ENCODE peak calls at places on chromosome 19, in eight cellular contexts. N, B, M, H, I, Y, A and V are unnamed samples.
A peak's percentile ranks its signal among the peaks of the same experiment; 100 is the strongest.

GRCh38 chr19:49595819-49596404 is 4.9 kb downstream of the PRR12 start:
- ATAC-seq in N (no peak), B (no peak), M (no peak), H (no peak), I (no peak), Y (no peak), A (no peak), V (no peak)

GRCh38 chr19:41936416-41936850 is 8.2 kb upstream of the ERFL start:
- ATAC-seq in N (no peak), B (no peak), M (no peak), H (no peak), I (no peak), Y (no peak), A (no peak), V (no peak)

GRCh38 chr19:44356383-44357111 is at the start of gene ZNF112:
- ATAC-seq in N (peak; percentile 97), B (peak; percentile 31), M (peak; percentile 100), H (peak; percentile 100), I (peak; percentile 100), Y (peak; percentile 99), A (peak; percentile 100), V (peak; percentile 100)

GRCh38 chr19:4012092-4012974 is 4.8 kb downstream of the PIAS4 start:
- ATAC-seq in N (no peak), B (no peak), M (no peak), H (no peak), I (no peak), Y (no peak), A (no peak), V (no peak)

GRCh38 chr19:49149652-49150105 is 5.5 kb downstream of the HRC start:
- ATAC-seq in N (peak; percentile 10), B (no peak), M (peak; percentile 40), H (peak; percentile 25), I (peak; percentile 15), Y (peak; percentile 77), A (peak; percentile 3), V (peak; percentile 67)

GRCh38 chr19:18503337-18503970 is 18.4 kb downstream of the ELL start:
- ATAC-seq in N (no peak), B (no peak), M (no peak), H (no peak), I (no peak), Y (no peak), A (no peak), V (no peak)

GRCh38 chr19:42466521-42467436 is 24.0 kb upstream of the CXCL17 start:
- ATAC-seq in N (no peak), B (peak; percentile 20), M (no peak), H (no peak), I (no peak), Y (no peak), A (no peak), V (no peak)

GRCh38 chr19:44512326-44513298 is 12.3 kb upstream of the ZNF180 start:
- ATAC-seq in N (peak; percentile 97), B (peak; percentile 38), M (peak; percentile 80), H (peak; percentile 83), I (peak; percentile 90), Y (no peak), A (peak; percentile 92), V (no peak)

GRCh38 chr19:15439078-15439799 is 10.5 kb downstream of the WIZ start:
- ATAC-seq in N (no peak), B (no peak), M (no peak), H (peak; percentile 9), I (no peak), Y (no peak), A (no peak), V (no peak)

GRCh38 chr19:32682317-32682716 is 6.7 kb downstream of the RGS9BP start:
- ATAC-seq in N (no peak), B (no peak), M (no peak), H (no peak), I (no peak), Y (peak; percentile 64), A (no peak), V (no peak)

GRCh38 chr19:43607238-43608205 is 4.4 kb upstream of the SRRM5 start:
- ATAC-seq in N (no peak), B (no peak), M (no peak), H (no peak), I (peak; percentile 9), Y (no peak), A (no peak), V (no peak)

GRCh38 chr19:15432018-15432494 is 13.3 kb upstream of the AKAP8L start:
- ATAC-seq in N (peak; percentile 13), B (peak; percentile 13), M (peak; percentile 23), H (peak; percentile 16), I (peak; percentile 21), Y (no peak), A (peak; percentile 4), V (no peak)

GRCh38 chr19:8342316-8342683 is 762 bp downstream of the KANK3 start:
- ATAC-seq in N (no peak), B (no peak), M (no peak), H (no peak), I (no peak), Y (peak; percentile 9), A (peak; percentile 12), V (no peak)

GRCh38 chr19:35796645-35797542 is 15.8 kb downstream of the PRODH2 start:
- ATAC-seq in N (no peak), B (no peak), M (no peak), H (peak; percentile 20), I (no peak), Y (no peak), A (peak; percentile 37), V (no peak)

GRCh38 chr19:55585658-55586339 is 5.2 kb upstream of the ZNF579 start:
- ATAC-seq in N (no peak), B (peak; percentile 32), M (peak; percentile 70), H (peak; percentile 72), I (no peak), Y (peak; percentile 82), A (peak; percentile 75), V (peak; percentile 65)

GRCh38 chr19:11658954-11659353 is 61.7 kb downstream of the ZNF627 start:
- ATAC-seq in N (no peak), B (no peak), M (no peak), H (no peak), I (no peak), Y (no peak), A (no peak), V (no peak)
- TF ChIP-seq POLR2AphosphoS5 in N (no peak), B (no peak), M (no peak), H (no peak), I (no peak), Y (no peak), A (no peak), V (no peak)

GRCh38 chr19:31459430-31459829 is 110.2 kb upstream of the TSHZ3 start:
- ATAC-seq in N (no peak), B (no peak), M (no peak), H (no peak), I (no peak), Y (no peak), A (peak; percentile 47), V (no peak)

DNA sequence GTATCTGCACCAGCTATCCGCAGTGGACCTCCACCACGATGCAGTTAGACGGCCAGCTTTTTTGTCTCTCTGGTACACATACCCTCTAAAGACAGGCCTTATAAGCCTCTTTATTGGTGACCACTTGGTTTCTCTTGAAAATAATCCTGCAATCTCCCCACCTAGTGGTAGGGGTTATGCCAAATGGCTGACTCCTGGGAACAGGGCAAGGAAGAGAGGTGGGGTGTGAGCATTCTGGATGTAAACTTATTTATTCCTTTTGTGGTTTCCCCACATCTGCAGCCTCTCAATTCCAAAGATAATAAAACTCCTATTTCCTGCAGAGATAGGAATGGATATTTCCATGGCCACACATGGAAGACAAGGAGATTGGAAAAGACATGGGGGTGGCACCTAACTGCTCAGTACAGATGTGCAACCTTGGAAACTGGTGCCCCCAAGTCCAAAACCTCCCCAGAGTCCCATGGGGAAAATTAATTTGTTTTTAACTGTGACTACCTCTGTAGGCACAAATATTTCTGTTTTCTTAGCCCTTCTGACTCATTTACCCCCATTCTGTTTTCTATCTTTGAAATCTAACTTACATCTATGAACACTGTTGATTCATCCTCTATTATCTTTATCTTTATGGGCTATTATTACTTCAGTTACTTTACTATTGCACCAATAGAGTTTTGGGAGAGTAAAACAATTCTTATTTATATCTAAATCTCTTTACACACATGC is 112.7 kb upstream of the TSHZ3 start:
- ATAC-seq in N (no peak), B (no peak), M (peak; percentile 45), H (no peak), I (no peak), Y (no peak), A (peak; percentile 50), V (no peak)
- TF ChIP-seq POLR2AphosphoS5 in N (no peak), B (no peak), M (no peak), H (no peak), I (no peak), Y (no peak), A (no peak), V (no peak)

DNA sequence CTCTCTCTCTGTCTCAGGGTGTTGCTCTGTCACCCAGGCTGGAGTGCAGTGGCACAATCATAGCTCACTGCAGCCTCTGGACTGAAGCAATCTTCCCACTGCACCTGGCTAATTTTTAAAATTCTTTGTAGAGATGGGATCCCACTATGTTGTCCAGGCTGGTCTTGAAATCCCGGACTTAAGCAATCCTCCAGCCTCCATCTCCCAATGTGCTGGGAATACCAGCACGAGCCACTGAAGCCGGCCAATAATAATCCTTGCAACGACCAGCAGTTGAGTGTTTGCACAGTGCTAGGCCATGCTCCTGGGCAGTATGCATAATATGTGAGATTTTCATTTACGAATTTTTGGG is 640 bp upstream of the EPOR start:
- ATAC-seq in N (no peak), B (no peak), M (no peak), H (no peak), I (no peak), Y (no peak), A (no peak), V (no peak)
- TF ChIP-seq POLR2AphosphoS5 in N (no peak), B (no peak), M (no peak), H (no peak), I (no peak), Y (no peak), A (no peak), V (no peak)

GRCh38 chr19:17214531-17215124 is 529 bp upstream of the USE1 start:
- ATAC-seq in N (no peak), B (no peak), M (peak; percentile 2), H (peak; percentile 8), I (peak; percentile 12), Y (no peak), A (peak; percentile 9), V (no peak)

GRCh38 chr19:17216058-17216670 is 1.0 kb downstream of the USE1 start:
- ATAC-seq in N (no peak), B (no peak), M (no peak), H (no peak), I (no peak), Y (no peak), A (no peak), V (no peak)

GRCh38 chr19:17215125-17215971 is at the start of gene USE1:
- ATAC-seq in N (peak; percentile 95), B (peak; percentile 98), M (peak; percentile 94), H (peak; percentile 93), I (peak; percentile 89), Y (peak; percentile 96), A (peak; percentile 94), V (peak; percentile 97)

GRCh38 chr19:17220207-17220758 is 5.1 kb downstream of the USE1 start:
- ATAC-seq in N (peak; percentile 80), B (no peak), M (no peak), H (peak; percentile 54), I (peak; percentile 48), Y (no peak), A (no peak), V (peak; percentile 32)

DNA sequence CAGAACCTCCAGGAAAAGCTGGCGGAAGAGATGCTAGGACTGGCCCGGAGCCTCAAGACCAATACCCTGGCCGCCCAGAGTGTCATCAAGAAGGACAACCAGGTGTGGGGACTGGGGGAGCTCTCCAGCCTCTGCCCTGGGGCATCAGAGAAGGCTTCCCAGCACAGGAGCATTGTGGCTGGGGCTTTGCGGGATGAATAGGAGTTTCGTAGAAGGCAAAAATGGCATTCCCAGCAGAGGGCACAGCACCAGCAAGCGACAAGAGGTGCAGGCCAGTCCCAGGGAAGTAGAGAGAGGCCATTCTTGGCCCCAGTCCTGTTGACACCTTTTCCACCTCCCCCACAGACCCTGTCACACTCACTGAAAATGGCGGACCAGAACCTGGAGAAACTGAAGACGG is 4.1 kb downstream of the USE1 start:
- ATAC-seq in N (no peak), B (no peak), M (no peak), H (no peak), I (no peak), Y (no peak), A (no peak), V (no peak)
- TF ChIP-seq POLR2AphosphoS5 in N (no peak), B (no peak), M (no peak), H (no peak), I (no peak), Y (no peak), A (no peak), V (no peak)